ENCODE peak calls at places on chromosomes 12 and 14, in four cellular contexts. One of them, this sample, is unnamed.
A peak's percentile ranks its signal among the peaks of the same experiment; 100 is the strongest.

GRCh38 chr12:131793623-131794022 is 34.6 kb upstream of the MMP17 start:
- DNase-seq in heart right ventricle: no peak
- DNase-seq in choroid plexus epithelial cell: peak; percentile 60
- DNase-seq in midbrain: no peak
- DNase-seq in this sample: no peak

GRCh38 chr12:104215638-104216297 is at the start of gene TXNRD1:
- DNase-seq in midbrain: peak; percentile 48
- DNase-seq in heart right ventricle: peak; percentile 82
- DNase-seq in choroid plexus epithelial cell: peak; percentile 81
- DNase-seq in this sample: peak; percentile 93

GRCh38 chr14:93269341-93270068 is 62.4 kb downstream of the UBR7 start:
- DNase-seq in heart right ventricle: no peak
- DNase-seq in midbrain: peak; percentile 81
- DNase-seq in choroid plexus epithelial cell: peak; percentile 79
- DNase-seq in this sample: no peak

GRCh38 chr12:68332726-68333630 is 816 bp upstream of the MDM1 start:
- DNase-seq in midbrain: no peak
- DNase-seq in choroid plexus epithelial cell: no peak
- DNase-seq in heart right ventricle: no peak
- DNase-seq in this sample: no peak

GRCh38 chr14:24710403-24711063 is 76.5 kb upstream of the GZMB start:
- DNase-seq in midbrain: peak; percentile 63
- DNase-seq in heart right ventricle: peak; percentile 61
- DNase-seq in choroid plexus epithelial cell: peak; percentile 78
- DNase-seq in this sample: no peak

GRCh38 chr14:80310950-80311349 is 99.6 kb upstream of the DIO2 start:
- DNase-seq in midbrain: no peak
- DNase-seq in heart right ventricle: peak; percentile 22
- DNase-seq in choroid plexus epithelial cell: peak; percentile 76
- DNase-seq in this sample: no peak

GRCh38 chr14:20295067-20295466 is 10.7 kb downstream of the TTC5 start:
- DNase-seq in midbrain: no peak
- DNase-seq in choroid plexus epithelial cell: no peak
- DNase-seq in heart right ventricle: no peak
- DNase-seq in this sample: no peak

GRCh38 chr14:100670017-100670974 is 56.4 kb upstream of the DLK1 start:
- DNase-seq in midbrain: no peak
- DNase-seq in choroid plexus epithelial cell: no peak
- DNase-seq in heart right ventricle: no peak
- DNase-seq in this sample: no peak

GRCh38 chr14:92677087-92677668 is 71.2 kb downstream of the LGMN start:
- DNase-seq in heart right ventricle: no peak
- DNase-seq in choroid plexus epithelial cell: no peak
- DNase-seq in midbrain: peak; percentile 42
- DNase-seq in this sample: no peak

GRCh38 chr12:18690653-18691052 is 47.2 kb downstream of the PLCZ1 start:
- DNase-seq in heart right ventricle: no peak
- DNase-seq in choroid plexus epithelial cell: peak; percentile 74
- DNase-seq in midbrain: no peak
- DNase-seq in this sample: no peak

GRCh38 chr12:32947203-32947795 is 50.7 kb upstream of the PKP2 start:
- DNase-seq in heart right ventricle: no peak
- DNase-seq in choroid plexus epithelial cell: peak; percentile 62
- DNase-seq in midbrain: peak; percentile 52
- DNase-seq in this sample: no peak

GRCh38 chr12:107775093-107775721 is 703 bp downstream of the ASCL4 start:
- DNase-seq in heart right ventricle: no peak
- DNase-seq in choroid plexus epithelial cell: peak; percentile 2
- DNase-seq in midbrain: no peak
- DNase-seq in this sample: no peak

GRCh38 chr12:41361791-41362190 is 173.7 kb downstream of the PDZRN4 start:
- DNase-seq in heart right ventricle: no peak
- DNase-seq in choroid plexus epithelial cell: no peak
- DNase-seq in midbrain: no peak
- DNase-seq in this sample: no peak

GRCh38 chr12:100401660-100402059 is 44.8 kb downstream of the SLC17A8 start:
- DNase-seq in heart right ventricle: no peak
- DNase-seq in midbrain: no peak
- DNase-seq in choroid plexus epithelial cell: peak; percentile 76
- DNase-seq in this sample: no peak

GRCh38 chr12:3342051-3342450 is 149.0 kb upstream of the PRMT8 start:
- DNase-seq in choroid plexus epithelial cell: peak; percentile 46
- DNase-seq in heart right ventricle: peak; percentile 79
- DNase-seq in midbrain: peak; percentile 51
- DNase-seq in this sample: no peak

GRCh38 chr12:124499873-124500231 is 67.6 kb downstream of the NCOR2 start:
- DNase-seq in choroid plexus epithelial cell: no peak
- DNase-seq in midbrain: no peak
- DNase-seq in heart right ventricle: no peak
- DNase-seq in this sample: no peak

GRCh38 chr12:95004610-95005009 is 1.1 kb upstream of the NDUFA12 start:
- DNase-seq in heart right ventricle: no peak
- DNase-seq in choroid plexus epithelial cell: peak; percentile 77
- DNase-seq in midbrain: no peak
- DNase-seq in this sample: no peak

GRCh38 chr12:12892670-12893290 is 1.4 kb downstream of the GPRC5A start:
- DNase-seq in midbrain: no peak
- DNase-seq in choroid plexus epithelial cell: no peak
- DNase-seq in heart right ventricle: no peak
- DNase-seq in this sample: no peak

GRCh38 chr12:72318341-72318740 is 46.2 kb downstream of the TRHDE start:
- DNase-seq in midbrain: no peak
- DNase-seq in heart right ventricle: no peak
- DNase-seq in choroid plexus epithelial cell: no peak
- DNase-seq in this sample: no peak

GRCh38 chr12:104416160-104416559 is 40.6 kb upstream of the CHST11 start:
- DNase-seq in heart right ventricle: no peak
- DNase-seq in choroid plexus epithelial cell: no peak
- DNase-seq in midbrain: no peak
- DNase-seq in this sample: no peak

GRCh38 chr12:3882896-3883564 is 9.8 kb upstream of the PARP11 start:
- DNase-seq in midbrain: no peak
- DNase-seq in choroid plexus epithelial cell: peak; percentile 50
- DNase-seq in heart right ventricle: no peak
- DNase-seq in this sample: no peak

GRCh38 chr14:105294142-105294597 is 6.6 kb downstream of the BRF1 start:
- DNase-seq in midbrain: peak; percentile 45
- DNase-seq in heart right ventricle: peak; percentile 83
- DNase-seq in choroid plexus epithelial cell: peak; percentile 25
- DNase-seq in this sample: peak; percentile 88

GRCh38 chr12:98465505-98465904 is 49.9 kb upstream of the TMPO start:
- DNase-seq in heart right ventricle: no peak
- DNase-seq in choroid plexus epithelial cell: no peak
- DNase-seq in midbrain: no peak
- DNase-seq in this sample: no peak

GRCh38 chr14:45891417-45892080 is 638.5 kb upstream of the MIS18BP1 start:
- DNase-seq in midbrain: no peak
- DNase-seq in heart right ventricle: no peak
- DNase-seq in choroid plexus epithelial cell: no peak
- DNase-seq in this sample: no peak

GRCh38 chr12:57591567-57592325 is 754 bp downstream of the PIP4K2C start:
- DNase-seq in choroid plexus epithelial cell: peak; percentile 33
- DNase-seq in midbrain: no peak
- DNase-seq in heart right ventricle: no peak
- DNase-seq in this sample: no peak

GRCh38 chr12:2283480-2283879 is 230.7 kb downstream of the CACNA1C start:
- DNase-seq in choroid plexus epithelial cell: no peak
- DNase-seq in heart right ventricle: no peak
- DNase-seq in midbrain: no peak
- DNase-seq in this sample: no peak

GRCh38 chr14:103551338-103551762 is 11.1 kb downstream of the BAG5 start:
- DNase-seq in midbrain: peak; percentile 25
- DNase-seq in choroid plexus epithelial cell: peak; percentile 45
- DNase-seq in heart right ventricle: no peak
- DNase-seq in this sample: peak; percentile 76

GRCh38 chr14:49879683-49880204 is 13.1 kb upstream of the ARF6 start:
- DNase-seq in choroid plexus epithelial cell: peak; percentile 73
- DNase-seq in heart right ventricle: peak; percentile 30
- DNase-seq in midbrain: no peak
- DNase-seq in this sample: no peak

GRCh38 chr12:111363578-111363977 is 5.3 kb downstream of the PHETA1 start:
- DNase-seq in heart right ventricle: no peak
- DNase-seq in choroid plexus epithelial cell: peak; percentile 74
- DNase-seq in midbrain: no peak
- DNase-seq in this sample: no peak

GRCh38 chr12:69052613-69053408 is 119.8 kb upstream of the CPM start:
- DNase-seq in choroid plexus epithelial cell: peak; percentile 89
- DNase-seq in heart right ventricle: no peak
- DNase-seq in midbrain: no peak
- DNase-seq in this sample: no peak

GRCh38 chr14:45028107-45028626 is 55.7 kb upstream of the PRPF39 start:
- DNase-seq in heart right ventricle: no peak
- DNase-seq in midbrain: no peak
- DNase-seq in choroid plexus epithelial cell: no peak
- DNase-seq in this sample: no peak

GRCh38 chr12:43758247-43758727 is 303 bp downstream of the PUS7L start:
- DNase-seq in heart right ventricle: no peak
- DNase-seq in choroid plexus epithelial cell: peak; percentile 50
- DNase-seq in midbrain: peak; percentile 44
- DNase-seq in this sample: peak; percentile 74

GRCh38 chr14:63840981-63841380 is 11.8 kb upstream of the SYNE2 start:
- DNase-seq in heart right ventricle: no peak
- DNase-seq in choroid plexus epithelial cell: peak; percentile 3
- DNase-seq in midbrain: no peak
- DNase-seq in this sample: no peak

GRCh38 chr14:93879362-93879983 is 47.7 kb upstream of the FAM181A start:
- DNase-seq in heart right ventricle: no peak
- DNase-seq in choroid plexus epithelial cell: no peak
- DNase-seq in midbrain: no peak
- DNase-seq in this sample: no peak

GRCh38 chr12:124486346-124486963 is 81.0 kb downstream of the NCOR2 start:
- DNase-seq in choroid plexus epithelial cell: no peak
- DNase-seq in midbrain: no peak
- DNase-seq in heart right ventricle: no peak
- DNase-seq in this sample: no peak

GRCh38 chr14:90487462-90487861 is 90.6 kb downstream of the CALM1 start:
- DNase-seq in heart right ventricle: no peak
- DNase-seq in choroid plexus epithelial cell: no peak
- DNase-seq in midbrain: no peak
- DNase-seq in this sample: no peak

GRCh38 chr12:89674326-89674942 is 34.2 kb downstream of the ATP2B1 start:
- DNase-seq in midbrain: no peak
- DNase-seq in choroid plexus epithelial cell: no peak
- DNase-seq in heart right ventricle: no peak
- DNase-seq in this sample: no peak

GRCh38 chr14:54105898-54106297 is 149.3 kb upstream of the BMP4 start:
- DNase-seq in midbrain: no peak
- DNase-seq in heart right ventricle: no peak
- DNase-seq in choroid plexus epithelial cell: no peak
- DNase-seq in this sample: no peak

GRCh38 chr12:1099158-1099557 is 108.1 kb downstream of the ERC1 start:
- DNase-seq in choroid plexus epithelial cell: no peak
- DNase-seq in midbrain: no peak
- DNase-seq in heart right ventricle: no peak
- DNase-seq in this sample: no peak